ENCODE peak calls at places on chromosome 3, in four cellular contexts. D, F, N and A are unnamed samples.

GRCh38 chr3:72034956-72035355 is 250.0 kb upstream of the PROK2 start:
- DNase-seq in N (no peak), D (no peak), F (no peak), A (no peak)

GRCh38 chr3:81936817-81937216 is 175.4 kb upstream of the GBE1 start:
- DNase-seq in N (no peak), F (no peak), D (no peak), A (no peak)

GRCh38 chr3:96915465-96915864 is 101.1 kb downstream of the EPHA6 start:
- DNase-seq in N (no peak), F (no peak), D (no peak), A (no peak)

GRCh38 chr3:47852604-47853397 is 49.9 kb downstream of the DHX30 start:
- DNase-seq in F (no peak), D (no peak), N (no peak), A (no peak)

GRCh38 chr3:78972617-78973301 is 795.0 kb downstream of the ROBO1 start:
- DNase-seq in F (no peak), D (no peak), N (no peak), A (no peak)

GRCh38 chr3:149472393-149472792 is 2.1 kb upstream of the TM4SF4 start:
- DNase-seq in N (peak), F (no peak), D (peak), A (no peak)

GRCh38 chr3:39052613-39053012 is 797 bp downstream of the WDR48 start:
- DNase-seq in N (peak), D (no peak), F (no peak), A (no peak)

GRCh38 chr3:65955792-65956477 is 82.8 kb downstream of the MAGI1 start:
- DNase-seq in D (peak), F (peak), N (peak), A (no peak)

GRCh38 chr3:191070201-191070600 is 128.8 kb upstream of the OSTN start:
- DNase-seq in D (peak), F (peak), N (peak), A (no peak)

GRCh38 chr3:54538346-54538745 is 389.5 kb downstream of the LRTM1 start:
- DNase-seq in F (no peak), N (no peak), D (no peak), A (no peak)

GRCh38 chr3:100041328-100041749 is 73.0 kb downstream of the FILIP1L start:
- DNase-seq in F (peak), D (peak), N (peak), A (no peak)

GRCh38 chr3:164393171-164393570 is 685.1 kb downstream of the SI start:
- DNase-seq in D (no peak), F (no peak), N (no peak), A (no peak)

GRCh38 chr3:164387236-164387635 is 691.1 kb downstream of the SI start:
- DNase-seq in N (no peak), F (no peak), D (no peak), A (no peak)

DNA sequence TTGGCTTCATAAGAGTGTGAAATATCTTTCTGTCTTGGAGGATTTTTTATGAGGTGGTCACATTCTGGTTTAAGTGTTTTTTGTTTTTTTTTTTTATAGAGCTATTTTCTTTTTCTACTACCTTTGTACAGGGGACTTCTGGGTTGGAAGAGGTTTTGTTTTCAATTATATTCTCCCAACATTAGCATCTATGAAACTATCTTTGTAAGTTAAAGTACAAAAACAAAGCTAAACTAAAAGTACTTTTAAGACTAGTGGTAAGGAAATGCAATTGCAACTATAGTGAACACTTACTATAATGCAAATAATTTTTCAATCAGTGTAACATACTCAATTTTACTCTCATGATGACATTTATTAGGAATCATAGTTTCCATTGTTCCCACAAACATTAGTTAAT is 688.2 kb downstream of the SI start:
- DNase-seq in N (no peak), D (no peak), F (no peak), A (no peak)
- TF ChIP-seq CTCF in N (peak), D (no peak), F (no peak), A (no peak)

GRCh38 chr3:87792193-87792531 is 266.6 kb downstream of the CGGBP1 start:
- DNase-seq in D (no peak), F (no peak), N (no peak), A (no peak)

GRCh38 chr3:87796137-87796899 is 262.5 kb downstream of the CGGBP1 start:
- DNase-seq in F (no peak), D (no peak), N (no peak), A (no peak)

GRCh38 chr3:87791248-87792027 is 267.4 kb downstream of the CGGBP1 start:
- DNase-seq in D (no peak), N (no peak), F (no peak), A (no peak)

GRCh38 chr3:87793322-87793877 is 265.4 kb downstream of the CGGBP1 start:
- DNase-seq in D (no peak), F (no peak), N (no peak), A (no peak)

GRCh38 chr3:87792532-87793321 is 266.1 kb downstream of the CGGBP1 start:
- DNase-seq in N (no peak), D (no peak), F (no peak), A (peak)
- TF ChIP-seq CTCF in N (no peak), D (no peak), F (no peak), A (no peak)

GRCh38 chr3:194582196-194582905 is 50.9 kb downstream of the TMEM44 start:
- DNase-seq in F (no peak), D (no peak), N (no peak), A (no peak)
- TF ChIP-seq CTCF in F (no peak), D (no peak), N (no peak), A (no peak)

GRCh38 chr3:136042608-136043221 is 77.2 kb downstream of the PPP2R3A start:
- DNase-seq in F (no peak), D (peak), N (peak), A (no peak)
- TF ChIP-seq CTCF in F (peak), D (peak), N (peak), A (no peak)

DNA sequence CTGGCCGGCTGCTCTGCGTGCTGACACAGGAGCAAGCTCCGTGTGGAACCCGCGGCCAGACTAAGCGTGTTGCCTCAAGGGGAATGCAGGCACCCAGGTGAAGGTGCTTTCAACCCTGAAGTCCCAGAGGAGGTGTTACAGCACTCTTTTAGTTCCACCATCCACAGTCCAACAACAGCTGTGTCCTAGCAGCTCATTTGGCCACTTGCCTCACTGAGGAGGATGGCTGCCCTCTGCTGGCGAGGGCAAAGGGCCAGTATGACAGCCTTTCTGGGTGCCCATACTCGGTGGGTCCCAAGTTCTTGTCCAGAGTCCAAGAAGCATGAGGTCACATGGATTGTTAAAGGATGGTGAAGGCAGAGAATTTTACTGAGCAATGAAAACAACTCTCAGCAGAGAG is 87.8 kb downstream of the C3orf85 start:
- DNase-seq in F (no peak), D (no peak), N (no peak), A (no peak)
- TF ChIP-seq CTCF in F (peak), D (no peak), N (no peak), A (no peak)

GRCh38 chr3:132722165-132723023 is at the start of gene NPHP3:
- DNase-seq in F (peak), N (peak), D (peak), A (peak)

GRCh38 chr3:132723024-132723462 is 834 bp upstream of the NPHP3 start:
- DNase-seq in D (no peak), F (no peak), N (no peak), A (no peak)

GRCh38 chr3:132723551-132723950 is 1.3 kb upstream of the NPHP3 start:
- DNase-seq in F (no peak), D (peak), N (no peak), A (no peak)

GRCh38 chr3:132730891-132731580 is 8.8 kb upstream of the NPHP3 start:
- DNase-seq in N (peak), F (no peak), D (peak), A (no peak)

DNA sequence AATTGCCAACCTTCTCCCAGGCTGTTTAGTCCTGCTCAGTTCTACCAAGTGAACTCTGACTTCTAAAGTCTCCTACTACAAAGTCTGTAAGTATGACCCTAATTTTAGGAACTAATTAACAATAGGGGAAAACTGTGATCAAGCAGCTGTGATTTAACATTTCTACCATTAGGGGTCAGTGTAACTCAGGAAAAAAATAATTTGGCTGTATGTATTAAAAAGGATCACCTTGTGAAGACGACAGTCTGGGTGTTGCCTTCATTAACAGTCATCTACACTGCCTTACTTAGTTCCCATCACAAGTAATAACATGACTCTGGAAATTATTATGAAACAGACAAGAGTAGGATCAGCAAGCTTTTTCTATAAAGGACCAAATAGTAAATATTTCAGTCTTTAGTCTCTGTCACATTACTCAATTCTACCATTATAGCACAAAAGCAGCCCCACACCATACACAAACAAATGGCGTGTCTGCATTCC is 4.2 kb upstream of the NPHP3 start:
- DNase-seq in N (peak), D (peak), F (no peak), A (no peak)
- TF ChIP-seq CTCF in N (peak), D (peak), F (peak), A (peak)

DNA sequence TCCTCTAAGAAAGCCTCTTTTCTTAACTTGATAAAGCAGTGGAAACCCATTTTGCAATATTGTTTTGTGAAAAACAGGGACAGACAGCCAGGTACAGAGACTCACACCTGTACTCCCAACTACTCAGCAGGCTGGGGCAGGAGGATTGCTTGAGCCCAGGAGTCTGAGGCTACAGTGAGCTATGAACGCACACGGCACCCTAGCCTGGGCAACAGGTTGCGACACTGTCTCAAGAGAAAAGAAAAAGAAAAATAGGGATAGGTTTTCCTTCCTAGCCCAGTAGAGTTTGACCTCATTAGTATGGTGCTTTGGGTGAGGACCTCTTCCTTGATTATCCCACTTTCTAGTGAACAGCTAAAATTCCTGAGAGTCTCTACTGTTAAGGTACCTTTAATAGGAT is 17.5 kb upstream of the YEATS2 start:
- DNase-seq in D (no peak), F (no peak), N (no peak), A (no peak)
- TF ChIP-seq CTCF in D (no peak), F (no peak), N (no peak), A (no peak)